ENCODE peak calls at places on chromosome 14, in five cellular contexts. H, W, R, L and I are unnamed samples.

GRCh38 chr14:88129306-88130056 is 124.5 kb downstream of the GPR65 start:
- DNase-seq in W (no peak), H (no peak), R (peak; percentile 24), L (no peak), I (peak; percentile 32)

GRCh38 chr14:104953896-104954656 is 24.1 kb downstream of the AHNAK2 start:
- DNase-seq in H (no peak), W (no peak), R (no peak), L (no peak), I (no peak)

GRCh38 chr14:20454359-20454644 is 310 bp downstream of the OSGEP start:
- DNase-seq in L (peak; percentile 89), W (peak; percentile 88), R (peak; percentile 91), H (no peak), I (peak; percentile 77)

GRCh38 chr14:104280085-104280901 is 141.9 kb downstream of the KIF26A start:
- DNase-seq in W (peak; percentile 19), L (no peak), H (no peak), R (peak; percentile 18), I (no peak)

GRCh38 chr14:100192250-100192671 is 32.8 kb upstream of the DEGS2 start:
- DNase-seq in H (no peak), L (peak; percentile 21), W (no peak), R (no peak), I (no peak)

GRCh38 chr14:60092516-60092915 is 793 bp downstream of the PCNX4 start:
- DNase-seq in R (peak; percentile 24), L (peak; percentile 18), H (peak; percentile 38), W (no peak), I (peak; percentile 42)

GRCh38 chr14:76761198-76761848 is at the start of gene VASH1:
- DNase-seq in L (peak; percentile 53), W (peak; percentile 58), H (peak; percentile 97), R (no peak), I (peak; percentile 61)

GRCh38 chr14:35807131-35807961 is 1.7 kb downstream of the RALGAPA1 start:
- DNase-seq in L (no peak), W (no peak), H (no peak), R (no peak), I (no peak)

GRCh38 chr14:23570806-23571483 is 3.4 kb upstream of the AP1G2 start:
- DNase-seq in R (no peak), W (no peak), L (no peak), H (no peak), I (no peak)

GRCh38 chr14:104900639-104901512 is 23.8 kb upstream of the PLD4 start:
- DNase-seq in L (no peak), R (no peak), W (no peak), H (no peak), I (no peak)

GRCh38 chr14:74649673-74650072 is 37.6 kb upstream of the LTBP2 start:
- DNase-seq in R (no peak), H (no peak), W (no peak), L (no peak), I (no peak)

GRCh38 chr14:104290058-104290667 is 151.8 kb downstream of the KIF26A start:
- DNase-seq in W (no peak), L (no peak), R (peak; percentile 15), H (peak; percentile 13), I (no peak)

GRCh38 chr14:70317969-70318634 is 41.4 kb downstream of the COX16 start:
- DNase-seq in R (no peak), L (peak; percentile 29), W (peak; percentile 47), H (peak; percentile 63), I (peak; percentile 40)

GRCh38 chr14:71193663-71194062 is 286.4 kb downstream of the PCNX1 start:
- DNase-seq in H (no peak), W (no peak), R (no peak), L (no peak), I (no peak)

GRCh38 chr14:89000007-89000942 is 175.8 kb downstream of the TTC8 start:
- DNase-seq in H (no peak), W (peak; percentile 47), R (peak; percentile 63), L (peak; percentile 68), I (peak; percentile 96)

GRCh38 chr14:84087986-84088531 is 1441.9 kb upstream of the FLRT2 start:
- DNase-seq in H (no peak), W (no peak), R (no peak), L (no peak), I (no peak)

GRCh38 chr14:89625208-89625987 is 208.4 kb upstream of the FOXN3 start:
- DNase-seq in R (no peak), H (peak; percentile 54), W (no peak), L (no peak), I (no peak)

GRCh38 chr14:103562135-103562384 is 397 bp downstream of the BAG5 start:
- DNase-seq in W (no peak), H (no peak), L (peak; percentile 35), R (no peak), I (no peak)

GRCh38 chr14:56996721-56997399 is 186.6 kb upstream of the OTX2 start:
- DNase-seq in W (no peak), H (no peak), R (peak; percentile 56), L (no peak), I (no peak)

GRCh38 chr14:76918751-76919421 is 92.7 kb downstream of the LRRC74A start:
- DNase-seq in H (peak; percentile 74), W (peak; percentile 97), L (peak; percentile 89), R (peak; percentile 94), I (peak; percentile 95)

GRCh38 chr14:41609704-41610183 is 3.1 kb downstream of the LRFN5 start:
- DNase-seq in H (peak; percentile 28), R (no peak), W (no peak), L (no peak), I (no peak)

GRCh38 chr14:77682158-77682553 is 25.7 kb downstream of the ALKBH1 start:
- DNase-seq in H (no peak), L (no peak), W (no peak), R (no peak), I (no peak)

GRCh38 chr14:84404246-84404645 is 1125.7 kb upstream of the FLRT2 start:
- DNase-seq in L (no peak), R (no peak), W (no peak), H (no peak), I (no peak)

GRCh38 chr14:62081956-62082355 is 319.7 kb downstream of the SNAPC1 start:
- DNase-seq in R (no peak), H (no peak), L (no peak), W (no peak), I (no peak)

GRCh38 chr14:55122441-55122986 is 6.5 kb upstream of the LGALS3 start:
- DNase-seq in H (peak; percentile 77), L (peak; percentile 91), R (peak; percentile 45), W (peak; percentile 91), I (no peak)
- TF ChIP-seq EP300 in H (no peak), L (peak; percentile 23), R (no peak), W (no peak), I (no peak)

GRCh38 chr14:93941293-93941910 is 14.3 kb downstream of the FAM181A start:
- DNase-seq in L (no peak), H (no peak), W (no peak), R (no peak), I (no peak)
- TF ChIP-seq EP300 in L (no peak), H (no peak), W (no peak), R (no peak), I (no peak)

DNA sequence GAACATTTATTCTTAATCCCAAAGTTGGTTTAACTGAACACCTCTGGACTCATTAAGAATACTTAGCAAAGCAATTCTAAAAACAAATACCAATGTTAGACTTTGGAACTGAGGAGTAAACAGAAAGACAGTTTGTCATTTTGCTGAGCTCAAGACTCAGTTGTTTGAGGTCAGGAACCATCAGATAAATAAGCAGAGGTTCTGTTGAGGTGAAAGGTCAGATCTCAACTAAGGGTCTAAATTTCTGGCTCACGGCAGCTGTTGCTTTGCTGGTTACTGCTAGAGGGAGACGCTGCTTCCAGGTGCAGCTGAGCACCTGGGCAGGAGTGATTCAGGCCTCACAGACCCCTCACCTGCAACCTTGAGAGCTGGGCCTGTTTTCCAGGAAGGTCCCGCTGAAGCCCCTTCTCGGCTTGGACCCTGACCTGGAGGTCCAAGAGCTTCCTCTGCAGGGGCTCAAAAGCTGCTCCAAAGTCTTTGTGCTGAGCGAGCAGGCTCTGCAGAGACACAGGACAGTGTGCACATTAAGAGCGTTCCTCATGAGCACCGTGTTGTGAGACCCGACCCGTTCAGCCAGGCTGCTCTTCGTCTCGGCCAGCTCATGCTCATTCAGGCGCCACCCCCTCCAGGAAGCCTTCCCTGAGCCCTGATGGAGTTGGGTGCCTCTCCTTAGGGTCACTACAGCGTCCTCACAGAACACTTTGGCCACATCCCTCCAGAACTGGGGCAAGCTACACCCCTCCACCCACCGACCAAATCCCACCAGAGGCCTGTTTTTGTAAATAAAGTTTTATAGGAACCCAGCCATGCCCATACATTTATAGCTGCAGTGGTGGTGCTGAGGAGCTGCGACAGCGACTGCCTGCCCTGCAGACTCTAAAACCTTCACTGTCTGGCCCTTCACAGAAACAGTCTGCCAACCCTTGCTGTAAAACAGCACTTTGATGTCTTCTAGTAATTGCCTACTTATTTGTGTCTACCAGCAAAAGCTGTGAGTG is 72.0 kb downstream of the SYNE3 start:
- DNase-seq in W (no peak), H (no peak), R (no peak), L (no peak), I (no peak)
- TF ChIP-seq EP300 in W (no peak), H (no peak), R (no peak), L (no peak), I (no peak)

DNA sequence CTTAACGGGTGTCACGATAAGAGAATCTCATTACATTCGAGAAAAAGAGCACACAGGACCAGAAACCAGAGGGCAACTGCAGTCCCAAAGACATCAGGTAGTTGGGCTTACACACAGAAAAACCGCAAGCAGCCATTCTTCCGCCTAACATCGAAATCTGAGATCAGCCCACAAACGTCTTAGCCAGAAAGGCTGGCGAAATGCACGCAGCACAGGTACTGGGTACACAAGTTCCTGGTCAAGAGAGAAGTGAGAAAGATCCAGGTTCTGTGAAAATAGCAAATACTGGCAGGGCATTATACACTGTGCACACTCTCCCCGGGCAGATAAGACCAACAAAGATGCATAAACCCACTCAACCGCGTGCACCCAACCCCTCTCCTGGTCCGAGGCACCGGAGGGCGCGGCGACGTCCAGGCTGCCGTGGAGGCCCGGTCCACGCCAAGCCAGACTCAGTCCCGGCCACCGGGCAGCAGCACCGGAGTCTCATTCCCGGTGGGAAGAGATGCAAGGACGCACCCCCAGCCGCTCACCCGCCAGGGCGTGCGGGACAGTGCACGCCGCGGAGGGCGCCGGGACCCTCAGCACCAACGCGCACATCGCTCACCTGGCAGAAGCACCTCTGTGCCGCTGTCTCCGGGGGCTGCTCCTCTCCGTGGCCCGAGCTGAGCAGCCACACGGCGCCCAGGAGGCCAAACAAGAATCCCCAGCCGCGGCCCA is 437 bp downstream of the ERO1A start:
- DNase-seq in R (peak; percentile 73), H (peak; percentile 63), L (peak; percentile 64), W (peak; percentile 64), I (peak; percentile 45)
- TF ChIP-seq EP300 in R (no peak), H (no peak), L (no peak), W (no peak), I (no peak)

GRCh38 chr14:63899953-63900352 is 47.1 kb downstream of the SYNE2 start:
- DNase-seq in R (no peak), H (no peak), L (no peak), W (no peak), I (no peak)

GRCh38 chr14:63893701-63894458 is 41.1 kb downstream of the SYNE2 start:
- DNase-seq in H (no peak), R (no peak), W (peak; percentile 29), L (peak; percentile 35), I (no peak)

GRCh38 chr14:63897706-63898105 is 44.9 kb downstream of the SYNE2 start:
- DNase-seq in W (no peak), H (no peak), R (no peak), L (no peak), I (no peak)

GRCh38 chr14:63895510-63895909 is 42.7 kb downstream of the SYNE2 start:
- DNase-seq in R (no peak), W (no peak), L (no peak), H (no peak), I (no peak)

GRCh38 chr14:63896278-63896720 is 43.5 kb downstream of the SYNE2 start:
- DNase-seq in H (peak; percentile 34), W (peak; percentile 76), L (peak; percentile 67), R (peak; percentile 48), I (peak; percentile 55)
- TF ChIP-seq EP300 in H (peak; percentile 41), W (no peak), L (no peak), R (no peak), I (no peak)

GRCh38 chr14:33207467-33208015 is 268.9 kb downstream of the NPAS3 start:
- DNase-seq in W (no peak), R (no peak), L (no peak), H (no peak), I (no peak)
- TF ChIP-seq EP300 in W (no peak), R (no peak), L (no peak), H (no peak), I (no peak)